ENCODE peak calls at places on chromosomes 11 and 22, in five cellular contexts. One of them, this sample, is unnamed.

GRCh38 chr22:18119409-18120110 is 9.0 kb downstream of the TUBA8 start:
- DNase-seq in K562: no peak
- DNase-seq in IMR-90: no peak
- DNase-seq in MM.1S: no peak
- DNase-seq in mammary epithelial cell: no peak
- DNase-seq in this sample: no peak

GRCh38 chr11:18791175-18792065 is at the start of gene PTPN5:
- DNase-seq in K562: no peak
- DNase-seq in IMR-90: no peak
- DNase-seq in MM.1S: no peak
- DNase-seq in mammary epithelial cell: peak; percentile 14
- DNase-seq in this sample: no peak

GRCh38 chr11:119320593-119321524 is 3.9 kb upstream of the MCAM start:
- DNase-seq in K562: peak; percentile 84
- DNase-seq in IMR-90: peak; percentile 65
- DNase-seq in MM.1S: peak; percentile 74
- DNase-seq in mammary epithelial cell: peak; percentile 54
- DNase-seq in this sample: no peak

GRCh38 chr11:109695696-109696095 is 273.7 kb downstream of the C11orf87 start:
- DNase-seq in K562: no peak
- DNase-seq in IMR-90: peak; percentile 10
- DNase-seq in MM.1S: no peak
- DNase-seq in mammary epithelial cell: peak; percentile 72
- DNase-seq in this sample: no peak

GRCh38 chr22:48337957-48338792 is 1489.5 kb downstream of the BRD1 start:
- DNase-seq in K562: no peak
- DNase-seq in IMR-90: no peak
- DNase-seq in MM.1S: no peak
- DNase-seq in mammary epithelial cell: no peak
- DNase-seq in this sample: no peak

GRCh38 chr11:87265132-87265531 is 227.4 kb downstream of the TMEM135 start:
- DNase-seq in K562: no peak
- DNase-seq in IMR-90: peak; percentile 71
- DNase-seq in MM.1S: no peak
- DNase-seq in mammary epithelial cell: peak; percentile 35
- DNase-seq in this sample: no peak

GRCh38 chr11:60844045-60844869 is 2.3 kb downstream of the CCDC86 start:
- DNase-seq in K562: peak; percentile 52
- DNase-seq in IMR-90: peak; percentile 56
- DNase-seq in MM.1S: no peak
- DNase-seq in mammary epithelial cell: no peak
- DNase-seq in this sample: no peak

GRCh38 chr11:59010693-59011092 is 71.4 kb downstream of the GLYATL1 start:
- DNase-seq in K562: no peak
- DNase-seq in IMR-90: no peak
- DNase-seq in MM.1S: no peak
- DNase-seq in mammary epithelial cell: no peak
- DNase-seq in this sample: no peak

GRCh38 chr11:3001496-3001895 is 9.4 kb upstream of the NAP1L4 start:
- DNase-seq in K562: no peak
- DNase-seq in IMR-90: no peak
- DNase-seq in MM.1S: no peak
- DNase-seq in mammary epithelial cell: no peak
- DNase-seq in this sample: no peak

GRCh38 chr22:23722168-23722567 is 28.7 kb downstream of the ZNF70 start:
- DNase-seq in K562: no peak
- DNase-seq in IMR-90: no peak
- DNase-seq in MM.1S: no peak
- DNase-seq in mammary epithelial cell: no peak
- DNase-seq in this sample: no peak

GRCh38 chr11:61685611-61685955 is 5.4 kb downstream of the DAGLA start:
- DNase-seq in K562: no peak
- DNase-seq in IMR-90: no peak
- DNase-seq in MM.1S: no peak
- DNase-seq in mammary epithelial cell: no peak
- DNase-seq in this sample: no peak

GRCh38 chr11:2301631-2302272 is at the start of the genes C11orf21 and TSPAN32:
- DNase-seq in K562: peak; percentile 85
- DNase-seq in IMR-90: peak; percentile 3
- DNase-seq in MM.1S: no peak
- DNase-seq in mammary epithelial cell: no peak
- DNase-seq in this sample: no peak

GRCh38 chr11:70483077-70483861 is 84.9 kb downstream of the CTTN start:
- DNase-seq in K562: peak; percentile 65
- DNase-seq in IMR-90: peak; percentile 60
- DNase-seq in MM.1S: no peak
- DNase-seq in mammary epithelial cell: peak; percentile 60
- DNase-seq in this sample: peak; percentile 98

GRCh38 chr22:37309221-37310074 is 27.1 kb downstream of the CYTH4 start:
- DNase-seq in K562: peak; percentile 33
- DNase-seq in IMR-90: no peak
- DNase-seq in MM.1S: no peak
- DNase-seq in mammary epithelial cell: no peak
- DNase-seq in this sample: no peak

GRCh38 chr11:75263944-75264349 is 23.4 kb downstream of the TPBGL start:
- DNase-seq in K562: no peak
- DNase-seq in IMR-90: peak; percentile 12
- DNase-seq in MM.1S: no peak
- DNase-seq in mammary epithelial cell: no peak
- DNase-seq in this sample: no peak

GRCh38 chr11:13210424-13210823 is 67.2 kb upstream of the BMAL1 start:
- DNase-seq in K562: peak; percentile 20
- DNase-seq in IMR-90: peak; percentile 84
- DNase-seq in MM.1S: peak; percentile 31
- DNase-seq in mammary epithelial cell: peak; percentile 63
- DNase-seq in this sample: peak; percentile 39

GRCh38 chr11:62497132-62497915 is 49.3 kb downstream of the AHNAK start:
- DNase-seq in K562: peak; percentile 38
- DNase-seq in IMR-90: peak; percentile 81
- DNase-seq in MM.1S: no peak
- DNase-seq in mammary epithelial cell: peak; percentile 84
- DNase-seq in this sample: peak; percentile 76

GRCh38 chr11:25910090-25910489 is 421.8 kb upstream of the ANO3 start:
- DNase-seq in K562: no peak
- DNase-seq in IMR-90: no peak
- DNase-seq in MM.1S: no peak
- DNase-seq in mammary epithelial cell: no peak
- DNase-seq in this sample: no peak

GRCh38 chr11:45097721-45098493 is 48.5 kb upstream of the PRDM11 start:
- DNase-seq in K562: peak; percentile 65
- DNase-seq in IMR-90: peak; percentile 56
- DNase-seq in MM.1S: peak; percentile 67
- DNase-seq in mammary epithelial cell: peak; percentile 51
- DNase-seq in this sample: no peak

GRCh38 chr11:64318694-64319420 is 936 bp downstream of the PRDX5 start:
- DNase-seq in K562: peak; percentile 59
- DNase-seq in IMR-90: no peak
- DNase-seq in MM.1S: no peak
- DNase-seq in mammary epithelial cell: no peak
- DNase-seq in this sample: no peak

GRCh38 chr11:123719452-123719851 is 22.0 kb downstream of the ZNF202 start:
- DNase-seq in K562: no peak
- DNase-seq in IMR-90: peak; percentile 85
- DNase-seq in MM.1S: no peak
- DNase-seq in mammary epithelial cell: peak; percentile 12
- DNase-seq in this sample: no peak

GRCh38 chr11:14906614-14907392 is 14.8 kb upstream of the CYP2R1 start:
- DNase-seq in K562: no peak
- DNase-seq in IMR-90: no peak
- DNase-seq in MM.1S: no peak
- DNase-seq in mammary epithelial cell: no peak
- DNase-seq in this sample: no peak

GRCh38 chr11:12362857-12363256 is 14.5 kb upstream of the PARVA start:
- DNase-seq in K562: no peak
- DNase-seq in IMR-90: no peak
- DNase-seq in MM.1S: no peak
- DNase-seq in mammary epithelial cell: no peak
- DNase-seq in this sample: no peak

GRCh38 chr11:92473736-92474135 is 249.1 kb downstream of the FAT3 start:
- DNase-seq in K562: no peak
- DNase-seq in IMR-90: peak; percentile 1
- DNase-seq in MM.1S: no peak
- DNase-seq in mammary epithelial cell: peak; percentile 79
- DNase-seq in this sample: peak; percentile 17

GRCh38 chr11:7473702-7474101 is 11.6 kb upstream of the OLFML1 start:
- DNase-seq in K562: no peak
- DNase-seq in IMR-90: no peak
- DNase-seq in MM.1S: no peak
- DNase-seq in mammary epithelial cell: no peak
- DNase-seq in this sample: no peak

GRCh38 chr22:44023404-44024287 is 456 bp upstream of the PARVB start:
- DNase-seq in K562: peak; percentile 51
- DNase-seq in IMR-90: peak; percentile 12
- DNase-seq in MM.1S: peak; percentile 54
- DNase-seq in mammary epithelial cell: peak; percentile 11
- DNase-seq in this sample: no peak

GRCh38 chr11:110892741-110893285 is 180.6 kb upstream of the ARHGAP20 start:
- DNase-seq in K562: no peak
- DNase-seq in IMR-90: peak; percentile 25
- DNase-seq in MM.1S: no peak
- DNase-seq in mammary epithelial cell: no peak
- DNase-seq in this sample: no peak

GRCh38 chr11:1218788-1219445 is 3.9 kb upstream of the MUC5B start:
- DNase-seq in K562: no peak
- DNase-seq in IMR-90: no peak
- DNase-seq in MM.1S: no peak
- DNase-seq in mammary epithelial cell: no peak
- DNase-seq in this sample: no peak

GRCh38 chr11:116357769-116358544 is 414.8 kb downstream of the BUD13 start:
- DNase-seq in K562: peak; percentile 68
- DNase-seq in IMR-90: no peak
- DNase-seq in MM.1S: no peak
- DNase-seq in mammary epithelial cell: no peak
- DNase-seq in this sample: no peak

GRCh38 chr22:37343343-37343742 is 61.0 kb downstream of the CYTH4 start:
- DNase-seq in K562: no peak
- DNase-seq in IMR-90: no peak
- DNase-seq in MM.1S: no peak
- DNase-seq in mammary epithelial cell: no peak
- DNase-seq in this sample: no peak

DNA sequence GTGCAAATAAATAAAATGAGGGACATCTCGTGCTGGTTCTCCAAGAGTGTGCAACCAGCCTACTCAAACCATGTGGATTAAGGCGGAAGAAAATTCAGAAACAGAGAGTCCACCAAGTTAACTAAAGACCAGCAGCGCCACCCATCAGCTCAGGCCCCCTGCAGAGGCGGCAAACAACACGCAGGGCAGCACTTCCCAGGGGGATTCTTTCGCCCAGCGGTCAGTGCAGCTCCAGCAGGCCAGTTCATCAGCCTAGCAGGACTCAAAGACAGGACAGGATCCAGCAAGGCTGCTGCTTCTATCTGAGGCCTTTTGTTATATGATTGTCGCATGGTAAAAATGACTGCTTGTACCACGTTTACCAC is 51.7 kb downstream of the PACSIN2 start:
- DNase-seq in K562: no peak
- DNase-seq in IMR-90: no peak
- DNase-seq in MM.1S: no peak
- DNase-seq in mammary epithelial cell: no peak
- DNase-seq in this sample: no peak
- H2AFZ ChIP-seq in K562: no peak overlapping the region
- H2AFZ ChIP-seq in IMR-90: no peak overlapping the region
- H2AFZ ChIP-seq in MM.1S: no peak overlapping the region
- H2AFZ ChIP-seq in mammary epithelial cell: no peak overlapping the region
- H2AFZ ChIP-seq in this sample: no peak overlapping the region

DNA sequence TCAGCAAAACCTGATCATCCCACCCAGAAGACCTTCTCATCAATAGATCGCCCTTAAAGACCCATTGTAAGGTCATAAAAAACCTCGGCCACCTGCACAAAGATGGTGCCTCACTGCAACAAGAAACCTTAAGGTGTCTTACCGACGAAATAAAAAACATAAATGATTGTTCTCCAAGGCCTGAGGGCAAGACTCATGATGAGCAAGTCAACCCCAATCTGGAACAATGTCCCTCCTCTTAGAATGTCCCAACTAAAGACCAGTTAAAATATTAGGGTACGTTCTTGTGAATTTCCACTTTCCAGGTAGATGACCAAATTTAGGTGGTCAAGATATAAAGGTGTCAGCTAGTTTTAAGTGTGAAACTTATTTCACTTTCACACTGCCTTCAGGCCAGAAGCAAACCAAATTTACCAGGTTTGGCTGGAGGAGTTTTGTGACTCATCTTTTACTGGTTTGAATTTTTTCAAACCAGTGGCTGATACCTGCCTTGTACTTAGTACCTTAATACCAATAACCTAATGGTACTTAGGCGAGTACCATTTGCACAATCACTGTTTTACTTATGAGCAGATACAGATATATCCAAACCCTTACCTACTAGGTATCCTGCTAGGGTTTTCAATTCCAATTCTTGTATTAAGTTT is 14.9 kb downstream of the KDELR3 start:
- DNase-seq in K562: no peak
- DNase-seq in IMR-90: no peak
- DNase-seq in MM.1S: no peak
- DNase-seq in mammary epithelial cell: peak; percentile 29
- DNase-seq in this sample: peak; percentile 36
- H4K20me1 ChIP-seq in K562: no peaks in the 10 kb centered on the region
- H4K20me1 ChIP-seq in IMR-90: peaks cover 74% of the 10 kb centered on the region
- H4K20me1 ChIP-seq in MM.1S: no peaks in the 10 kb centered on the region
- H4K20me1 ChIP-seq in mammary epithelial cell: no peaks in the 10 kb centered on the region
- H4K20me1 ChIP-seq in this sample: peaks cover 54% of the 10 kb centered on the region

GRCh38 chr11:69122642-69123431 is 32.9 kb upstream of the SMIM38 start:
- DNase-seq in K562: peak; percentile 28
- DNase-seq in IMR-90: peak; percentile 70
- DNase-seq in MM.1S: no peak
- DNase-seq in mammary epithelial cell: peak; percentile 85
- DNase-seq in this sample: peak; percentile 100
- H2AFZ ChIP-seq in K562: no peak overlapping the region
- H2AFZ ChIP-seq in IMR-90: peak overlapping the region; percentile 79
- H2AFZ ChIP-seq in MM.1S: no peak overlapping the region
- H2AFZ ChIP-seq in mammary epithelial cell: peak overlapping the region; percentile 64
- H2AFZ ChIP-seq in this sample: peak overlapping the region; percentile 19

GRCh38 chr22:41273128-41273527 is 12.9 kb downstream of the RANGAP1 start:
- DNase-seq in K562: no peak
- DNase-seq in IMR-90: no peak
- DNase-seq in MM.1S: no peak
- DNase-seq in mammary epithelial cell: no peak
- DNase-seq in this sample: no peak
- H4K20me1 ChIP-seq in K562: no peaks in the 10 kb centered on the region
- H4K20me1 ChIP-seq in IMR-90: peaks cover 17% of the 10 kb centered on the region
- H4K20me1 ChIP-seq in MM.1S: no peaks in the 10 kb centered on the region
- H4K20me1 ChIP-seq in mammary epithelial cell: no peaks in the 10 kb centered on the region
- H4K20me1 ChIP-seq in this sample: peaks cover 10% of the 10 kb centered on the region

GRCh38 chr11:72078477-72078876 is 1.9 kb downstream of the NUMA1 start:
- DNase-seq in K562: no peak
- DNase-seq in IMR-90: peak; percentile 26
- DNase-seq in MM.1S: no peak
- DNase-seq in mammary epithelial cell: peak; percentile 39
- DNase-seq in this sample: peak; percentile 56

GRCh38 chr11:72075109-72075508 is 5.2 kb downstream of the NUMA1 start:
- DNase-seq in K562: peak; percentile 55
- DNase-seq in IMR-90: no peak
- DNase-seq in MM.1S: no peak
- DNase-seq in mammary epithelial cell: no peak
- DNase-seq in this sample: no peak

GRCh38 chr11:72079776-72080325 is 491 bp downstream of the NUMA1 start:
- DNase-seq in K562: peak; percentile 36
- DNase-seq in IMR-90: no peak
- DNase-seq in MM.1S: no peak
- DNase-seq in mammary epithelial cell: peak; percentile 24
- DNase-seq in this sample: no peak

GRCh38 chr11:72072348-72072747 is 8.0 kb downstream of the NUMA1 start:
- DNase-seq in K562: no peak
- DNase-seq in IMR-90: peak; percentile 82
- DNase-seq in MM.1S: peak; percentile 65
- DNase-seq in mammary epithelial cell: peak; percentile 70
- DNase-seq in this sample: peak; percentile 72

GRCh38 chr11:72075756-72076155 is 4.6 kb downstream of the NUMA1 start:
- DNase-seq in K562: no peak
- DNase-seq in IMR-90: no peak
- DNase-seq in MM.1S: no peak
- DNase-seq in mammary epithelial cell: no peak
- DNase-seq in this sample: no peak
- H2AFZ ChIP-seq in K562: no peak overlapping the region
- H2AFZ ChIP-seq in IMR-90: no peak overlapping the region
- H2AFZ ChIP-seq in MM.1S: no peak overlapping the region
- H2AFZ ChIP-seq in mammary epithelial cell: no peak overlapping the region
- H2AFZ ChIP-seq in this sample: no peak overlapping the region